ENCODE peak calls at places on chromosomes 3 and 15, in five cellular contexts. One of them, this sample, is unnamed.

GRCh38 chr3:65685621-65686020 is 353.1 kb downstream of the MAGI1 start:
- DNase-seq in astrocyte of the spinal cord: peak
- DNase-seq in HT1080: no peak
- DNase-seq in KBM-7: no peak
- DNase-seq in RPMI8226: no peak
- DNase-seq in this sample: peak

GRCh38 chr15:65365229-65365628 is 12.6 kb downstream of the IGDCC3 start:
- DNase-seq in KBM-7: no peak
- DNase-seq in RPMI8226: no peak
- DNase-seq in HT1080: no peak
- DNase-seq in astrocyte of the spinal cord: no peak
- DNase-seq in this sample: peak

GRCh38 chr3:23174426-23175039 is 28.6 kb upstream of the UBE2E2 start:
- DNase-seq in RPMI8226: no peak
- DNase-seq in HT1080: no peak
- DNase-seq in astrocyte of the spinal cord: no peak
- DNase-seq in KBM-7: no peak
- DNase-seq in this sample: no peak

GRCh38 chr3:4731543-4732111 is 238.5 kb downstream of the ITPR1 start:
- DNase-seq in RPMI8226: no peak
- DNase-seq in KBM-7: no peak
- DNase-seq in astrocyte of the spinal cord: no peak
- DNase-seq in HT1080: no peak
- DNase-seq in this sample: no peak

GRCh38 chr15:66095871-66096710 is 157.5 kb downstream of the MEGF11 start:
- DNase-seq in RPMI8226: no peak
- DNase-seq in astrocyte of the spinal cord: no peak
- DNase-seq in HT1080: no peak
- DNase-seq in KBM-7: no peak
- DNase-seq in this sample: no peak

GRCh38 chr3:108055931-108056330 is 34.9 kb downstream of the CD47 start:
- DNase-seq in KBM-7: no peak
- DNase-seq in HT1080: no peak
- DNase-seq in RPMI8226: no peak
- DNase-seq in astrocyte of the spinal cord: no peak
- DNase-seq in this sample: no peak

GRCh38 chr3:157131861-157132260 is 28.1 kb downstream of the CCNL1 start:
- DNase-seq in astrocyte of the spinal cord: no peak
- DNase-seq in HT1080: peak
- DNase-seq in RPMI8226: no peak
- DNase-seq in KBM-7: no peak
- DNase-seq in this sample: peak

GRCh38 chr15:92645051-92645631 is 10.4 kb downstream of the FAM174B start:
- DNase-seq in RPMI8226: no peak
- DNase-seq in HT1080: no peak
- DNase-seq in astrocyte of the spinal cord: no peak
- DNase-seq in KBM-7: no peak
- DNase-seq in this sample: peak

GRCh38 chr3:147574622-147575021 is 165.5 kb downstream of the ZIC1 start:
- DNase-seq in HT1080: no peak
- DNase-seq in RPMI8226: no peak
- DNase-seq in KBM-7: no peak
- DNase-seq in astrocyte of the spinal cord: no peak
- DNase-seq in this sample: no peak

This sample was measured in M059J.